ENCODE peak calls at places on chromosomes 6 and 20, in six cellular contexts. I, Y, F, X, K and H are unnamed samples.

GRCh38 chr6:33745558-33745957 is 1.1 kb downstream of the IP6K3 start:
- DNase-seq in I (peak; percentile 51), Y (peak; percentile 77), F (no peak), X (no peak), K (no peak), H (no peak)

GRCh38 chr6:53794073-53794719 is 609 bp upstream of the LRRC1 start:
- DNase-seq in I (peak; percentile 87), Y (peak; percentile 84), F (no peak), X (peak; percentile 77), K (peak; percentile 80), H (peak; percentile 83)

GRCh38 chr6:12269100-12269499 is 21.1 kb upstream of the EDN1 start:
- DNase-seq in I (no peak), Y (no peak), F (no peak), X (no peak), K (no peak), H (no peak)

GRCh38 chr6:45998524-45998923 is 17.1 kb downstream of the CLIC5 start:
- DNase-seq in I (no peak), Y (no peak), F (no peak), X (no peak), K (peak; percentile 59), H (no peak)

GRCh38 chr6:144413418-144413817 is 128.3 kb downstream of the UTRN start:
- DNase-seq in I (peak; percentile 34), Y (peak; percentile 38), F (no peak), X (no peak), K (no peak), H (no peak)

GRCh38 chr6:50889912-50890311 is 71.2 kb downstream of the TFAP2B start:
- DNase-seq in I (no peak), Y (no peak), F (no peak), X (no peak), K (no peak), H (no peak)

GRCh38 chr20:61349447-61350165 is 97.5 kb downstream of the CDH4 start:
- DNase-seq in I (no peak), Y (no peak), F (no peak), X (no peak), K (no peak), H (no peak)

GRCh38 chr6:22366214-22366613 is 69.4 kb upstream of the PRL start:
- DNase-seq in I (peak; percentile 27), Y (peak; percentile 45), F (no peak), X (no peak), K (peak; percentile 68), H (no peak)

GRCh38 chr6:7314414-7314813 is 1.4 kb upstream of the SSR1 start:
- DNase-seq in I (no peak), Y (no peak), F (no peak), X (no peak), K (no peak), H (no peak)

GRCh38 chr6:28090902-28091586 is 10.7 kb downstream of the ZNF165 start:
- DNase-seq in I (no peak), Y (no peak), F (no peak), X (no peak), K (no peak), H (no peak)

GRCh38 chr20:52493177-52493711 is 301.7 kb upstream of the ZFP64 start:
- DNase-seq in I (peak; percentile 36), Y (peak; percentile 87), F (no peak), X (no peak), K (no peak), H (no peak)

GRCh38 chr6:42177514-42178364 is 4.6 kb downstream of the GUCA1A start:
- DNase-seq in I (no peak), Y (no peak), F (peak; percentile 59), X (peak; percentile 96), K (no peak), H (peak; percentile 69)

GRCh38 chr20:60137657-60138245 is 179.5 kb downstream of the CDH26 start:
- DNase-seq in I (peak; percentile 24), Y (no peak), F (no peak), X (peak; percentile 62), K (peak; percentile 60), H (peak; percentile 67)

GRCh38 chr20:11676618-11677289 is 240.9 kb upstream of the BTBD3 start:
- DNase-seq in I (peak; percentile 42), Y (peak; percentile 40), F (peak; percentile 49), X (peak; percentile 86), K (peak; percentile 75), H (peak; percentile 70)

GRCh38 chr6:12136905-12137304 is 124.8 kb downstream of the HIVEP1 start:
- DNase-seq in I (peak; percentile 77), Y (peak; percentile 60), F (no peak), X (no peak), K (no peak), H (no peak)

DNA sequence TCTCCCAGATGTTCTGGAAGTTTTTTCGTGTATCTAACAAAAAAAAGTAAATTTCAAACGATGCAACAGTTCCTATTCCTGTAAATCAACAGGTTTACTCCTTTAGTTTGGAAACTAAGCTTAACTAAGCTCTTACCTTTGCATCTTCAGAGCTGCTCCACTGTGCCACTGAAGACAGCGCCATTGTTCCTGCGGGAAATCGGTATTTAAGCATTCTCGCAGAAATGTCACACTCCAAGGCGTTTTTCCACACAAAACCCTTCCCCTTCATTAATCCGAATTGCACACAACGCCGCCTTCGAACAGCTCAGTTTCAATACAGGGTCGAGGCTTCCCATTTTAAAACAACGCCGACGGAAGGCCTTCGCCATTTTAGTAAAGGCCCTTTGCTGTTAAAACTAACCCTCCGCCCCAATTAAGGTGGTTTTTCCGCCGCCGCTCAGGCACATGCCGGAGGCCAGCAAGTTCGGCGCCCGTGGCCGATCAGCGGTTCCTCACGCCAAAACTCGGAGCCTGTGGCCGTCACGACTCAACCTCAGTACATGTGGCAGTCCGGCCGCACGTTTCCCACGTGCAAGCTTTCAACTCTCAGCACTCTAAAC is 35.4 kb upstream of the SYNCRIP start:
- DNase-seq in I (no peak), Y (no peak), F (no peak), X (no peak), K (no peak), H (no peak)
- H3K18ac ChIP-seq in I (peak overlapping the region; percentile 12), Y (peak overlapping the region; percentile 79), F (peak overlapping the region; percentile 93), X (peak overlapping the region; percentile 66), K (peak overlapping the region; percentile 51), H (peak overlapping the region; percentile 81)

GRCh38 chr6:125751334-125751916 is 2.0 kb downstream of the HEY2 start:
- DNase-seq in I (no peak), Y (no peak), F (no peak), X (no peak), K (no peak), H (no peak)
- H3K4me3 ChIP-seq in I (no peak overlapping the region), Y (no peak overlapping the region), F (no peak overlapping the region), X (peak overlapping the region; percentile 77), K (no peak overlapping the region), H (no peak overlapping the region)

GRCh38 chr20:62599216-62600110 is 42.8 kb upstream of the SLCO4A1 start:
- DNase-seq in I (no peak), Y (no peak), F (no peak), X (no peak), K (no peak), H (no peak)
- H3K27ac ChIP-seq in I (no peak overlapping the region), Y (no peak overlapping the region), F (no peak overlapping the region), X (no peak overlapping the region), K (no peak overlapping the region), H (no peak overlapping the region)

DNA sequence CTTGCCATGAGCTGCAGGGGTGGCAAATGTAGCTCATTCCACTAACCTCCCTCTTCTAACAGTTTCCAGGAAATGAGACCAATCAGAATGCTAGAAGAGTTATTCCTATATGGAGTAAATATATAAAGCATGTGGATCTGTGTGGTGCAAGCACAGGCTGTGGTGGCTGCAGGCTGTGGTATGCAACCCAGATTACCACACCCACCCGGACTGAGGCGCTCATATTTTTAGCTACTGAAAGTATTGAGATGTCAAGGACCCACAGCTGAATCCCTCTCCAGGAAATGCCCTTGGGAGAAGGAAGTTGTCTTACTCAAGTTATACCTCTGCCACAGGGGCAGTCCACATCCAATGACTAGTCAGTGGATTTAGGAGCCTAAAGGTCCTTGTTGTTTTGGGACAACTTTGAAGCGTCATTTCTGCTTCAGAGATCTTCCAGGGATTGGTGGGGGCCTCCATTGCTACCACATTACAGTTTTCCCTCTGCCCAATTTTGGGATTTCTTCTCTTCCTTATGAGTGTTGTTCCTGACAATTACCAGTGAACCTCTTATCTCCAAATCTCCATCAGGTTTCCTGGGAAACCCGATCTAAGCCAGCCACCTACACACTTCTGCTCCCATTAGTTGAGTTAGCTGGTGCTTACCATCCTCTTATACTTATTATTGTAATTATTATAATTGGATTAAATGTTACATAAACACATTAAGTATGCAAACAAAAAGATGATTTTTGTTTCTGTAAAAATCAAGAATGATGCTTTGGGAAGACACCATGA is 12.1 kb upstream of the REPS1 start:
- DNase-seq in I (no peak), Y (peak; percentile 19), F (no peak), X (no peak), K (peak; percentile 67), H (no peak)
- H3K18ac ChIP-seq in I (no peak overlapping the region), Y (no peak overlapping the region), F (no peak overlapping the region), X (no peak overlapping the region), K (no peak overlapping the region), H (no peak overlapping the region)

GRCh38 chr6:168044521-168045130 is 34.4 kb downstream of the FRMD1 start:
- DNase-seq in I (no peak), Y (no peak), F (no peak), X (no peak), K (no peak), H (no peak)
- H3K4me3 ChIP-seq in I (no peak overlapping the region), Y (no peak overlapping the region), F (no peak overlapping the region), X (no peak overlapping the region), K (no peak overlapping the region), H (no peak overlapping the region)

DNA sequence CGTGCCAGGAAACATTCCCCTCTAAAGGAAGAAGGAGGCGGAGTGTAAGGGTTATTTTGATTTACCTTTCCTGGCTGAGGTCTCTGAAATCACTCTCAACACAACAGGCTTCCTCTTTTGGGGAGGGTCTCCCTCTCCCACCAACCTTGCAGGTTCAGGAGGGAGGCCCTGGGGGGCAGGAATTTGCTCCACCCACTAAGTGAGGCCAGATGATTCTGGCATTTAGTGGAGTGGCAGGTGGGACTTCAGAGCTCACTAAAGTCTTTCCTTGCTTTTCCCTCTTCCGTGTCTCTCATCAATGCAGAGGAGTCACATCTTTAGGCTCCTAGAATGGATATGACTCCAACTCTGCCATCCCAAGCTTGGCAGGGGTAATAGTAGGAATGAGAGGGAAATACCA is 168.7 kb downstream of the BCAS1 start:
- DNase-seq in I (no peak), Y (no peak), F (no peak), X (no peak), K (no peak), H (no peak)
- H3K27ac ChIP-seq in I (peak overlapping the region; percentile 1), Y (peak overlapping the region; percentile 75), F (no peak overlapping the region), X (no peak overlapping the region), K (no peak overlapping the region), H (no peak overlapping the region)

DNA sequence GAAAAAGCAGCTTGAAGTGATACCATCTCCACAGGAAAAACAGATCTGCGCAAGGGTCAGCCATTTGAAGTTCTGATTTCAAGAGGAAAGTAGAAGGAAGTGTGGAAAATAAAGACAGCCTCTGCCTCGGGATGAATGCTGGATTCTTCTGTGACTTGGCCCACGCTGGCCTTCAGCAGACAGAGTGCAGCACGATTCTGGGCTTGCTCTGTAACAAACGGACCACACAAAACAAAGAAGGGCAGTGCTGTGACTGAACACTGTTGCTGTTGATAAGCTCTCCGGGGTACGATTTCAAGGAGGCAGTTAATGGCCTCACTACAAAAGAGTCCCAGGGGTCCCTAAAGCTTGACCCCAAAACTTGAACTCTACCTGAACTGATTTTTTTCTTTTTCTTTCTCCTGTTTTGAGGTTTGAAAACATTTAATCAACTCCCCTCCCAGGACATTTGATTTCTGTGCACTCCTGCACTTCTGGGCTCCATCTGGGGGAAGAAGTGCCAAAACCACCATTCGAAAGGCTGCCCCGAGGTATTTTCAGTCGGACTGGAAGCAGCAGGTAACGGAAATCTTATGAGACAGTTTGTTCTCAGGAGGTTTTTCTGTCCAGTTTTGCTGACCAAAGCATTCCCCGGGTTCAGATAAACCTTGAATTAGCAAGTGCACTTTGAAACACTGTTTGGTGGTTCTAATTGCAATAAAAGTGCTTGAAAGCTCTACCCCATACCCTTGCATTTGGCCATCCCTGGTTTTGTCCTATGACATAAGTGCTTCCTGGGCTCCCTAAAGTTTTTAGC is 189.6 kb downstream of the MYLK4 start:
- DNase-seq in I (no peak), Y (no peak), F (no peak), X (no peak), K (no peak), H (no peak)
- H3K18ac ChIP-seq in I (no peak overlapping the region), Y (no peak overlapping the region), F (no peak overlapping the region), X (no peak overlapping the region), K (no peak overlapping the region), H (no peak overlapping the region)